ENCODE peak calls at places on chromosome 11, in nine cellular contexts. I is WTC11; H is B cell; L is A549; E is activated B cell treated with CpG ODN at 0.5 μM for 24 hours; X is H9; F is RWPE1; Y is activated CD8-positive, alpha-beta T cell treated with anti-CD3 and anti-CD28 coated beads for 36 hours; S is CD4-positive, alpha-beta T cell. J is an unnamed sample.

GRCh38 chr11:11989774-11990744 is 18.4 kb downstream of the DKK3 start:
- DNase-seq in I (no peak), H (no peak), L (no peak), E (no peak), X (no peak), F (no peak), Y (no peak), S (no peak), J (peak)

GRCh38 chr11:97290444-97291041 is 900.7 kb downstream of the JRKL start:
- DNase-seq in I (no peak), H (no peak), L (no peak), E (no peak), X (no peak), F (no peak), Y (no peak), S (no peak), J (no peak)

GRCh38 chr11:30346068-30346688 is 23.3 kb downstream of the ARL14EP start:
- DNase-seq in I (no peak), H (no peak), L (peak), E (no peak), X (no peak), F (peak), Y (no peak), S (no peak), J (peak)

GRCh38 chr11:25758145-25758661 is 573.7 kb upstream of the ANO3 start:
- DNase-seq in I (no peak), H (no peak), L (no peak), E (no peak), X (no peak), F (no peak), Y (no peak), S (no peak), J (no peak)

GRCh38 chr11:130531061-130531460 is 82.6 kb downstream of the ADAMTS15 start:
- DNase-seq in I (no peak), H (no peak), L (no peak), E (no peak), X (no peak), F (no peak), Y (no peak), S (no peak), J (peak)

GRCh38 chr11:134412508-134413333 is 679 bp upstream of the B3GAT1 start:
- DNase-seq in I (peak), H (no peak), L (no peak), E (no peak), X (peak), F (no peak), Y (peak), S (no peak), J (no peak)

GRCh38 chr11:109939176-109939810 is 153.9 kb upstream of the ZC3H12C start:
- DNase-seq in I (no peak), H (no peak), L (peak), E (no peak), X (no peak), F (peak), Y (peak), S (no peak), J (peak)

GRCh38 chr11:78392854-78393253 is 24.8 kb downstream of the GAB2 start:
- DNase-seq in I (no peak), H (no peak), L (no peak), E (no peak), X (no peak), F (no peak), Y (no peak), S (no peak), J (no peak)

GRCh38 chr11:65380460-65381126 is 1.9 kb downstream of the SLC25A45 start:
- DNase-seq in I (no peak), H (no peak), L (no peak), E (no peak), X (peak), F (no peak), Y (no peak), S (no peak), J (no peak)
- TF ChIP-seq CTCF in I (no peak), H (no peak), L (no peak), E (no peak), X (peak), F (no peak), Y (no peak), S (no peak), J (no peak)

GRCh38 chr11:16543642-16544041 is 187.3 kb upstream of the SOX6 start:
- DNase-seq in I (no peak), H (no peak), L (no peak), E (no peak), X (no peak), F (no peak), Y (no peak), S (no peak), J (no peak)
- TF ChIP-seq CTCF in I (no peak), H (no peak), L (no peak), E (no peak), X (no peak), F (no peak), Y (no peak), S (no peak), J (no peak)

GRCh38 chr11:32586576-32587190 is 3.1 kb downstream of the EIF3M start:
- DNase-seq in I (no peak), H (no peak), L (peak), E (no peak), X (no peak), F (peak), Y (peak), S (no peak), J (peak)
- TF ChIP-seq CTCF in I (no peak), H (no peak), L (peak), E (no peak), X (peak), F (no peak), Y (peak), S (no peak), J (peak)

DNA sequence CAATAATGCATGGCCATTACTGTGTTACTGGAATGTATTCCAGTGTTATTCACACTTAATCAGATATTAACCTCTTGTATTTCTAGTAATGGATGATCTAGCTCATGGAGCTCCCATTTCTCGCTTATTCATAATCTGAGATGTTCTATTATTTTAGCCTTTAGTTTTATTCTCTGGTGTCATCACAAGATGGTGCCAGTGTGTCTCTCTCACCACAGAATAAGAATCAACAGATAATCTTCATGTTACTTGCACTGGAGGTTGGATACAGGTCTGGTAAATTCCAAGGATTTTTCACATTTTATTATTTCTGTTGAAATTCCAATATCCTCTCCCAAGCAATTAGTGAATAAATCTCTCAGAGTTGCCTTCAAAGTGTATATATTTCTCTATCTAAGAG is 74.6 kb downstream of the CASP12 start:
- DNase-seq in I (no peak), H (no peak), L (no peak), E (no peak), X (no peak), F (no peak), Y (no peak), S (no peak), J (no peak)
- TF ChIP-seq CTCF in I (no peak), H (no peak), L (no peak), E (peak), X (no peak), F (no peak), Y (no peak), S (no peak), J (no peak)

DNA sequence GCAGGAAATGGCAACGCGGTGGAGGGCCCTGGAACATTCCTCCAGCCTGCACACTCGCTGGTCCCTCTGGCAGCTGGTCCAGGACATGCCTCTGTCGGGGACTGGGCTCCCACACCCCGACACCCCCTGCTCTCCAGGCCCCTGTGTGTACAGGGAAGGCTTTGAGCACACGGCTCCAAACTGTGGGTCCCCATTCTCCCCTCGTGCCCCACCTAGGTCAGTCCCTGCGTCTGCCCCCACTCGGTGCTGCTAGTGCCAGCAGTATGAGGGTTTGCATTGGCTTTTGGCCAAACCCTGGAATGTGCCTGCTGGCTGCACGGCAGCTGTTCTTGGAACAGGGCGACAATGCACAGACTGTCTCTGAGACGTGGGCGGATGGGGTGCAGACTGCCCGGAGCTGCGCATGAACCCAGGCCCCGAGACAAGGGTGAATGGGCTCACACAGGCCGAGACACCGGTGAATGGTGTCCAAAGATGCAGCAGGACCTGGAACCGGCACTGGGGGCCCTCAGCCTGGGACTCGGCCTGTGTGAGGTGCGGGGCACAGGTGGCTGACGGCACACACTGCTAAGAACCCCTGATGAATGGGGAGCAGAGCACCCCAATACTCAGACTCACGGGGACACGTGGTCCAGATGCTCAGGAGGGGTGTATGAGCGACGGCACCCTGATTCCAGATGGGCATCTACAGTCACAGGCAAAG is 7.5 kb upstream of the SYT8 start:
- DNase-seq in I (no peak), H (no peak), L (peak), E (no peak), X (no peak), F (peak), Y (no peak), S (no peak), J (peak)
- TF ChIP-seq CTCF in I (no peak), H (no peak), L (no peak), E (no peak), X (no peak), F (no peak), Y (no peak), S (no peak), J (no peak)

DNA sequence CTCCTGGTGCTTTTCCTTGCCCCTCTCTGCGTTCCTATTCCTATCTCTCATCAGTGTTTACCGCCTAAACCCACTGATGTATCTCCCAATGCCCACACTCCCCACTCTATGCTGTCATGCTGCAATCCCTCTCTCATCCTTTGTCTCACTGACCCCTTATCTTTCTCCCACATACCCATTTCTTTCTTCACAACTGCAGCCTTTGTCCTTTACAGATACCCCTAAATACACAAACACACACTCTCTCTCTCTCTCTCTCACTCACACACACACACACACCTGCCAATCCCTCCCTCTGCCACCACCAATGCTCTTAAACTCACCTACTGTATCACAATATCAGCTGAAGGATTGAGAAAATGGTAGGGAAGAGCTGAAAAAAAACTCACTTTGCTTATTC is 5.3 kb upstream of the OR52B2 start:
- DNase-seq in I (no peak), H (no peak), L (no peak), E (no peak), X (no peak), F (no peak), Y (no peak), S (no peak), J (no peak)
- TF ChIP-seq CTCF in I (no peak), H (no peak), L (no peak), E (no peak), X (no peak), F (no peak), Y (no peak), S (no peak), J (no peak)

DNA sequence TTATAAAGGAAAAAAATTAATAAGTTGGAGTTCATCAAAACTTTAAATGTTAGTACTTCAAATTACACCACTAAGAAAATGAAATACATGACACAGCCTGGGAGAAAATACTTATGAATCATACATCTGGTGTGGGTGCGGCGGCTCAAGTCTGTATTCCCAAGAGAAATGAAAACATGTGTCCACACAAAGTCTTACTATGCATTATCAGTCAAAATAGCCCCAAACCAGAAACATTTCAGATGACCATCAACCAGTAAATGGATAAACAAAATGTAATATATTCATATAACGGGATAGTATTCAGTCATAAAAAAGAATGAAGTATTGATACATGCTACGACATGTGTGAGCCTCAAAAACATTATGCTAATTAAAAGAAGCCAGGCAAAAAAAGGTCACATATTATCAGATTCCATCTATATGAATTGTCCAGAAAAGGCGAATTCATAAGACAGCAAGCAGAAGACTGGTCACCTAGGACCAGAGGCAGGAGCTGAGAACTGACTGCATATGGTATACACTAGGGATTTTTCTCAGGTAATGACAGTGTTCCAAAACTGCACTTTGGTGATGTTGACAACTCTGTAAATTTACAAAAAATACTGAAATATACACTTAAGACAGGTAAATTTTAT is 5.3 kb upstream of the AKIP1 start:
- DNase-seq in I (no peak), H (no peak), L (peak), E (no peak), X (no peak), F (peak), Y (no peak), S (no peak), J (peak)
- TF ChIP-seq CTCF in I (no peak), H (no peak), L (no peak), E (no peak), X (no peak), F (no peak), Y (no peak), S (no peak), J (no peak)

J was measured in cardiac fibroblast.